ENCODE peak calls at places on chromosomes 3 and 15, in five cellular contexts. E is psoas muscle, Q is GM12864, S is fibroblast of mammary gland, Y is GM23248. B is an unnamed sample.

GRCh38 chr15:68699881-68700394 is 120.8 kb downstream of the ANP32A start:
- DNase-seq in E (no peak), Q (no peak), S (no peak), Y (peak; percentile 30), B (peak; percentile 75)

GRCh38 chr3:106172780-106173179 is 304.0 kb upstream of the CBLB start:
- DNase-seq in E (no peak), Q (peak; percentile 24), S (no peak), Y (no peak), B (no peak)

GRCh38 chr3:72224804-72225509 is 440.0 kb upstream of the PROK2 start:
- DNase-seq in E (no peak), Q (no peak), S (no peak), Y (peak; percentile 26), B (no peak)

GRCh38 chr15:90306560-90306959 is 41.1 kb downstream of the NGRN start:
- DNase-seq in E (no peak), Q (peak; percentile 39), S (no peak), Y (no peak), B (no peak)

GRCh38 chr3:104849070-104849469 is 517.6 kb upstream of the ALCAM start:
- DNase-seq in E (no peak), Q (no peak), S (no peak), Y (no peak), B (no peak)

GRCh38 chr3:54085936-54086335 is 36.4 kb upstream of the CACNA2D3 start:
- DNase-seq in E (no peak), Q (no peak), S (no peak), Y (no peak), B (no peak)

GRCh38 chr3:30439451-30440053 is 166.8 kb upstream of the TGFBR2 start:
- DNase-seq in E (no peak), Q (no peak), S (no peak), Y (no peak), B (no peak)

GRCh38 chr3:128242818-128243601 is 89.7 kb downstream of the EEFSEC start:
- DNase-seq in E (no peak), Q (no peak), S (no peak), Y (peak; percentile 12), B (no peak)

GRCh38 chr3:98573231-98573728 is 20.1 kb downstream of the CPOX start:
- DNase-seq in E (no peak), Q (no peak), S (peak; percentile 49), Y (peak; percentile 48), B (no peak)

GRCh38 chr15:79091204-79091867 is 756 bp upstream of the RASGRF1 start:
- DNase-seq in E (no peak), Q (no peak), S (peak; percentile 18), Y (peak; percentile 43), B (peak; percentile 53)

GRCh38 chr15:79089331-79089889 is 1.2 kb downstream of the RASGRF1 start:
- DNase-seq in E (no peak), Q (no peak), S (no peak), Y (no peak), B (peak; percentile 57)

GRCh38 chr15:79090487-79091203 is at the start of gene RASGRF1:
- DNase-seq in E (no peak), Q (no peak), S (peak; percentile 2), Y (peak; percentile 7), B (no peak)

GRCh38 chr15:79088426-79089205 is 2.0 kb downstream of the RASGRF1 start:
- DNase-seq in E (no peak), Q (no peak), S (no peak), Y (no peak), B (no peak)

GRCh38 chr15:79089890-79090486 is 592 bp downstream of the RASGRF1 start:
- DNase-seq in E (no peak), Q (no peak), S (peak; percentile 5), Y (no peak), B (no peak)
- H3K4me3 ChIP-seq in E (peak overlapping the region; percentile 49), Q (no peak overlapping the region), S (no peak overlapping the region), Y (no peak overlapping the region), B (no peak overlapping the region)

GRCh38 chr15:24772709-24773373 is 97.3 kb downstream of the NPAP1 start:
- DNase-seq in E (peak; percentile 61), Q (no peak), S (peak; percentile 81), Y (peak; percentile 86), B (peak; percentile 89)

GRCh38 chr15:24777307-24777706 is 101.7 kb downstream of the NPAP1 start:
- DNase-seq in E (no peak), Q (no peak), S (no peak), Y (no peak), B (no peak)

GRCh38 chr15:24766511-24767133 is 91.0 kb downstream of the NPAP1 start:
- DNase-seq in E (no peak), Q (no peak), S (no peak), Y (no peak), B (no peak)

GRCh38 chr15:24772256-24772655 is 96.7 kb downstream of the NPAP1 start:
- DNase-seq in E (no peak), Q (no peak), S (no peak), Y (no peak), B (no peak)
- H3K4me3 ChIP-seq in E (peak overlapping the region; percentile 66), Q (no peak overlapping the region), S (no peak overlapping the region), Y (peak overlapping the region; percentile 77), B (peak overlapping the region; percentile 21)

GRCh38 chr15:70761931-70762468 is 1.4 kb downstream of the UACA start:
- DNase-seq in E (no peak), Q (no peak), S (no peak), Y (peak; percentile 57), B (no peak)
- H3K4me3 ChIP-seq in E (peak overlapping the region; percentile 90), Q (no peak overlapping the region), S (peak overlapping the region; percentile 92), Y (peak overlapping the region; percentile 90), B (peak overlapping the region; percentile 72)

GRCh38 chr3:56802411-56802745 is 629 bp upstream of the ARHGEF3 start:
- DNase-seq in E (no peak), Q (no peak), S (no peak), Y (no peak), B (no peak)
- H3K4me3 ChIP-seq in E (peak overlapping the region; percentile 92), Q (peak overlapping the region; percentile 74), S (peak overlapping the region; percentile 76), Y (peak overlapping the region; percentile 83), B (no peak overlapping the region)

GRCh38 chr15:76342382-76343201 is 6.0 kb downstream of the ISL2 start:
- DNase-seq in E (no peak), Q (no peak), S (no peak), Y (no peak), B (no peak)
- H3K4me3 ChIP-seq in E (peak overlapping the region; percentile 45), Q (no peak overlapping the region), S (no peak overlapping the region), Y (no peak overlapping the region), B (no peak overlapping the region)

GRCh38 chr15:70892912-70893560 is 410 bp downstream of the LRRC49 start:
- DNase-seq in E (no peak), Q (no peak), S (peak; percentile 73), Y (peak; percentile 86), B (no peak)

DNA sequence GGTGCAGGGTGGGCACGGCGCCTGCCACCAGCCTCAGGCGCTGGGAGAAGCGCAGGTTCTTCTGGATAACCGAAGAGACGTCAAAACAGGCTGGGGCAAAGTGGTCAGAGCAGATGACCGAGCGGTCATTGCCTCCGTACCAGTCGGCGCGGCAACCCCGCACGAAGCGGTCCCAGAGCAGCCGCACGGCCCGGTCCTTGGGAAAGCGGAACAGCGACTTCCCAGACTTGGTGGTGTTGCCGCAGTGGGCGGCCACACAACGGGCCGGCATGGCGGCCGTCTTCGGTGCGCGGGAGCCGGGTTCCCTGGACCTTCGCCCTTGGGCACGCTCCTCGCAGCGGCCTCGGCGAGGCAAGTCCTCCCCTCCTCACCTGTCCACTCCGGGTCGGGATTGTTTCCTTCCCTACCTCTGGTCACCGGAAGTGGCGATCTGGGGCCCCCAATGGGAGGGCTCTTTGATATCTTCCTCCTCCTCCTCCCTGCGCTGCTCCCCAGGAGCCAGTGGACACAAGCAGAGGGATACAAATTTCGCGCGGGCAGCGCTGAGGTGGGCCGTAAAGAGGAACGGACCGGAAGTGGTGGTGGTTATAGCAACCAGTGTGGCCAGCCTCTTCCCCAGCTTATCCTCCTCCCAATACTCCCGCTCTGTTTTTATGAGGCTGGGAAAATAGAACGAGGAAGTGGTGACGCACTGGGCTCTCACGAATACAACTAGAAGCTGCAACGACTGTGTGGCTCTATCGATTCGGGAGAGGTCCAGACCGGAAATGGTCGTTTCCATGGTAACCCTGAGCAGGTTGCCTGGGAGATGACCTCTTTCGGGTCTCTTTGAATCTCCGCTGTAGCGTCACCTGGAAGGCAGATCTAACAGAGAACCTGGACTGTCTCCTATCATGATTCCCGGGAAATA is at the start of the genes LRRC49 and THAP10:
- DNase-seq in E (peak; percentile 89), Q (peak; percentile 64), S (peak; percentile 98), Y (peak; percentile 96), B (peak; percentile 93)
- H3K4me3 ChIP-seq in E (peak within 1 kb of the TSS; percentile 92), Q (peak within 1 kb of the TSS; percentile 66), S (peak within 1 kb of the TSS; percentile 98), Y (peak within 1 kb of the TSS; percentile 92), B (peak within 1 kb of the TSS; percentile 45)

GRCh38 chr15:61389334-61390028 is 160.4 kb upstream of the RORA start:
- DNase-seq in E (no peak), Q (no peak), S (no peak), Y (no peak), B (no peak)

GRCh38 chr15:61393949-61394348 is 164.8 kb upstream of the RORA start:
- DNase-seq in E (no peak), Q (no peak), S (peak; percentile 30), Y (no peak), B (no peak)

GRCh38 chr15:61396235-61396927 is 167.3 kb upstream of the RORA start:
- DNase-seq in E (no peak), Q (no peak), S (peak; percentile 3), Y (no peak), B (no peak)

GRCh38 chr15:61390138-61390537 is 161.0 kb upstream of the RORA start:
- DNase-seq in E (no peak), Q (no peak), S (peak; percentile 67), Y (peak; percentile 21), B (no peak)

DNA sequence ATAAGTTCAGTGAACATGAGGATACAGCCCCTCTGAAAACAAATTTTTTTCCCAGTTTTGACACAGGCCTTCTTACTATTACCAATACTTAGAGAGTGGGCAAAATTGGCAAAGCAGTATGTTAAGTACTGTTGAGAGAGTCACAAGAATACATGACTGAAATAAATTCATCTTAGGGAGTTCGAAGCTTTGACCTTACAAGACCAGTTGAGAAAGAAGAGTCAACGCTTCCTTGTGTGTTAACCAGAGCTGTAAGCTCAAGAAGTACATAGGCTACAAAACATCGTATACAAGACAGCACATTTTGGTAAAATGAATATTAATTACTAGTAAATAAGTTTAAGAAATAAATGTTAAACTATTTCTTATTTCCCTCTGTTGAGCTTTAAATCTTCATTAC is 164.4 kb upstream of the RORA start:
- DNase-seq in E (no peak), Q (no peak), S (peak; percentile 2), Y (no peak), B (no peak)
- H3K4me3 ChIP-seq in E (peak overlapping the region; percentile 49), Q (no peak overlapping the region), S (no peak overlapping the region), Y (no peak overlapping the region), B (no peak overlapping the region)